ENCODE peak calls at places on chromosomes 12 and 14, in five cellular contexts. One of them, this sample, is unnamed.

GRCh38 chr14:68278568-68279436 is 459.2 kb downstream of the RAD51B start:
- DNase-seq in H1: no peak
- DNase-seq in HepG2: peak
- DNase-seq in GM12878: no peak
- DNase-seq in NT2/D1: no peak
- DNase-seq in this sample: no peak

GRCh38 chr12:29616664-29617409 is 119.4 kb upstream of the OVCH1 start:
- DNase-seq in GM12878: no peak
- DNase-seq in H1: no peak
- DNase-seq in NT2/D1: no peak
- DNase-seq in HepG2: no peak
- DNase-seq in this sample: no peak

GRCh38 chr14:88016768-88017167 is 11.8 kb downstream of the GPR65 start:
- DNase-seq in H1: no peak
- DNase-seq in GM12878: no peak
- DNase-seq in HepG2: no peak
- DNase-seq in NT2/D1: no peak
- DNase-seq in this sample: no peak

GRCh38 chr14:78335531-78335930 is 165.4 kb downstream of the NRXN3 start:
- DNase-seq in GM12878: no peak
- DNase-seq in H1: no peak
- DNase-seq in NT2/D1: no peak
- DNase-seq in HepG2: no peak
- DNase-seq in this sample: no peak

GRCh38 chr12:88805692-88806091 is 225.4 kb upstream of the KITLG start:
- DNase-seq in GM12878: no peak
- DNase-seq in H1: no peak
- DNase-seq in NT2/D1: no peak
- DNase-seq in HepG2: no peak
- DNase-seq in this sample: no peak

GRCh38 chr12:51012570-51013236 is 13.5 kb downstream of the SLC11A2 start:
- DNase-seq in GM12878: no peak
- DNase-seq in H1: no peak
- DNase-seq in NT2/D1: no peak
- DNase-seq in HepG2: no peak
- DNase-seq in this sample: no peak

GRCh38 chr12:65666876-65667275 is 157.4 kb upstream of the HMGA2 start:
- DNase-seq in HepG2: no peak
- DNase-seq in H1: no peak
- DNase-seq in NT2/D1: no peak
- DNase-seq in GM12878: no peak
- DNase-seq in this sample: no peak

GRCh38 chr14:72439707-72440106 is 454.2 kb downstream of the DPF3 start:
- DNase-seq in NT2/D1: no peak
- DNase-seq in HepG2: no peak
- DNase-seq in H1: no peak
- DNase-seq in GM12878: peak
- DNase-seq in this sample: no peak

GRCh38 chr14:59281613-59282012 is 93.1 kb downstream of the DAAM1 start:
- DNase-seq in GM12878: no peak
- DNase-seq in HepG2: no peak
- DNase-seq in H1: no peak
- DNase-seq in NT2/D1: no peak
- DNase-seq in this sample: no peak

GRCh38 chr12:75981773-75982564 is 49.6 kb downstream of the PHLDA1 start:
- DNase-seq in NT2/D1: no peak
- DNase-seq in H1: no peak
- DNase-seq in GM12878: no peak
- DNase-seq in HepG2: no peak
- DNase-seq in this sample: no peak

GRCh38 chr12:110352401-110352800 is 51.1 kb downstream of the ANAPC7 start:
- DNase-seq in GM12878: no peak
- DNase-seq in HepG2: no peak
- DNase-seq in NT2/D1: no peak
- DNase-seq in H1: no peak
- DNase-seq in this sample: no peak

GRCh38 chr12:107843351-107844311 is 69.1 kb downstream of the ASCL4 start:
- DNase-seq in GM12878: no peak
- DNase-seq in H1: peak
- DNase-seq in NT2/D1: no peak
- DNase-seq in HepG2: no peak
- DNase-seq in this sample: no peak

GRCh38 chr12:101891462-101891971 is 14.1 kb downstream of the DRAM1 start:
- DNase-seq in GM12878: peak
- DNase-seq in H1: no peak
- DNase-seq in HepG2: peak
- DNase-seq in NT2/D1: no peak
- DNase-seq in this sample: no peak

GRCh38 chr14:69101331-69101826 is 51.5 kb downstream of the DCAF5 start:
- DNase-seq in NT2/D1: no peak
- DNase-seq in H1: no peak
- DNase-seq in GM12878: no peak
- DNase-seq in HepG2: no peak
- DNase-seq in this sample: peak

GRCh38 chr12:49950310-49951251 is at the start of gene AQP2:
- DNase-seq in HepG2: no peak
- DNase-seq in H1: no peak
- DNase-seq in GM12878: no peak
- DNase-seq in NT2/D1: no peak
- DNase-seq in this sample: no peak

GRCh38 chr12:23221926-23222325 is 597.0 kb downstream of the ETNK1 start:
- DNase-seq in NT2/D1: no peak
- DNase-seq in H1: no peak
- DNase-seq in GM12878: no peak
- DNase-seq in HepG2: no peak
- DNase-seq in this sample: no peak

GRCh38 chr12:69475237-69475984 is 5.2 kb downstream of the FRS2 start:
- DNase-seq in GM12878: no peak
- DNase-seq in HepG2: peak
- DNase-seq in NT2/D1: no peak
- DNase-seq in H1: no peak
- DNase-seq in this sample: no peak

GRCh38 chr12:116130431-116130830 is 147.1 kb downstream of the MED13L start:
- DNase-seq in H1: no peak
- DNase-seq in GM12878: no peak
- DNase-seq in NT2/D1: no peak
- DNase-seq in HepG2: no peak
- DNase-seq in this sample: no peak

DNA sequence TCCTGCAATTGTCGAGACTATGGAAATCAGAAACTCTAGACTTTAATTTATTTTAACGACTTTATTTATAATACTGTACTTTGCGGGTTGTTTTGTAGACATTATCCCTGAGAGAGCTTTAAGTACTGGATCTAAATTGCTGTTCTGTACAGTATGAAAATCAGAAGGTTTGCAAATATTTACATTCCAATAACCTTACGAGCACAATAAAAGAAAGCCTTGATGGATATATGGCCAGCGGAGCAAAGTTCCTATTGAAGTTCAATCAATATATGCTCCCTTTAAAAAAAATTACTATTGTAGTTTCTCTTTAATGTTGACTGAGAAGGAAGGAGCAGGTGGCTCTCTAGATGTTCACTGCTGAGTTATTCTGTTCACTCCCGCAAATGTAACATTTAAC is 235.4 kb downstream of the PLCZ1 start:
- DNase-seq in NT2/D1: no peak
- DNase-seq in H1: no peak
- DNase-seq in GM12878: no peak
- DNase-seq in HepG2: peak
- DNase-seq in this sample: no peak
- TF ChIP-seq SUZ12 in NT2/D1: no peak
- TF ChIP-seq SUZ12 in H1: no peak
- TF ChIP-seq SUZ12 in GM12878: no peak
- TF ChIP-seq SUZ12 in HepG2: no peak
- TF ChIP-seq SUZ12 in this sample: no peak

DNA sequence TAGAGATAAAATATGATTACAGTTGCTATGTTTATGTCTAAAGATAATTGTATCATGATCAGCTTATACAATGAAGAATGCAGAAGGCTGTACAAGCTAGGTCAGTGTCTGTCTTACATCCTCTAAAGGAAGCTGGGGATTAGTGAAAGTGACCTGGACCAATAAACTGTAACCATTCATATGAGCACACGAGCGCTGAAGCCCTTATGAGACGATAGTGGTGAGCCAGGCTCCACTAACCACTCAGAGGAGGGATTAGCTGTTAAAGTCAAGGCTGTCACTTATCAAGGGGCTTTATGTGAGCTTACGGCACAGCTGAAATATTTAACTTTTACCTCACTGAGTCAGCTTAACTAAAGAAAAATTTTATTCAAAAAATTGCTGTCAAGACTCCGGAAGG is 30.3 kb downstream of the NDUFA12 start:
- DNase-seq in NT2/D1: no peak
- DNase-seq in GM12878: no peak
- DNase-seq in HepG2: no peak
- DNase-seq in H1: no peak
- DNase-seq in this sample: no peak
- TF ChIP-seq SUZ12 in NT2/D1: no peak
- TF ChIP-seq SUZ12 in GM12878: no peak
- TF ChIP-seq SUZ12 in HepG2: no peak
- TF ChIP-seq SUZ12 in H1: no peak
- TF ChIP-seq SUZ12 in this sample: no peak

DNA sequence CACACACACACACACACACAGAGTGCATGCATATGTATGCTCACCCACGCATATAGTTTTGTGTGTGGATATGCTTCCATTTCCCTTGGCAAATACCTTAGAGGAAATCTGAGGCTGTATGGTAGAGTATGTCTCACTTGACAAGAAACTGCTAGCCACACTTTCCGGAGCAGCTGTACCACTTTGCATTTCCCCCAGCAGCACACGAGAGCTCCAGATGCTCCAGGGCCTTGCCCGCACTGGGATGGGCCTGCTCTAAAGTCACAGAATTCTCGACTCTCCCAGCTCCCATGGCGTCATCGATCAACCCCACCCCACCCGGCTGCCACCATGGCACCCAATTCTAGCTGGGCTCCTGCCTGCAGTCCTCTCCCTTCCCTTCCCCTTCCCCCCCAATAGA is 21.9 kb downstream of the CLMN start:
- DNase-seq in GM12878: no peak
- DNase-seq in HepG2: no peak
- DNase-seq in H1: no peak
- DNase-seq in NT2/D1: no peak
- DNase-seq in this sample: no peak
- TF ChIP-seq SUZ12 in GM12878: no peak
- TF ChIP-seq SUZ12 in HepG2: no peak
- TF ChIP-seq SUZ12 in H1: no peak
- TF ChIP-seq SUZ12 in NT2/D1: no peak
- TF ChIP-seq SUZ12 in this sample: no peak

GRCh38 chr12:26402648-26403047 is 207.3 kb downstream of the SSPN start:
- DNase-seq in NT2/D1: peak
- DNase-seq in H1: no peak
- DNase-seq in GM12878: no peak
- DNase-seq in HepG2: peak
- DNase-seq in this sample: no peak
- TF ChIP-seq SUZ12 in NT2/D1: no peak
- TF ChIP-seq SUZ12 in H1: no peak
- TF ChIP-seq SUZ12 in GM12878: no peak
- TF ChIP-seq SUZ12 in HepG2: no peak
- TF ChIP-seq SUZ12 in this sample: no peak

GRCh38 chr12:38926501-38926900 is 21.1 kb upstream of the CPNE8 start:
- DNase-seq in H1: no peak
- DNase-seq in GM12878: no peak
- DNase-seq in HepG2: no peak
- DNase-seq in NT2/D1: no peak
- DNase-seq in this sample: no peak

GRCh38 chr12:38915783-38916182 is 10.4 kb upstream of the CPNE8 start:
- DNase-seq in H1: no peak
- DNase-seq in NT2/D1: no peak
- DNase-seq in GM12878: no peak
- DNase-seq in HepG2: no peak
- DNase-seq in this sample: no peak

GRCh38 chr12:38919191-38919590 is 13.8 kb upstream of the CPNE8 start:
- DNase-seq in H1: no peak
- DNase-seq in NT2/D1: no peak
- DNase-seq in GM12878: no peak
- DNase-seq in HepG2: no peak
- DNase-seq in this sample: no peak

DNA sequence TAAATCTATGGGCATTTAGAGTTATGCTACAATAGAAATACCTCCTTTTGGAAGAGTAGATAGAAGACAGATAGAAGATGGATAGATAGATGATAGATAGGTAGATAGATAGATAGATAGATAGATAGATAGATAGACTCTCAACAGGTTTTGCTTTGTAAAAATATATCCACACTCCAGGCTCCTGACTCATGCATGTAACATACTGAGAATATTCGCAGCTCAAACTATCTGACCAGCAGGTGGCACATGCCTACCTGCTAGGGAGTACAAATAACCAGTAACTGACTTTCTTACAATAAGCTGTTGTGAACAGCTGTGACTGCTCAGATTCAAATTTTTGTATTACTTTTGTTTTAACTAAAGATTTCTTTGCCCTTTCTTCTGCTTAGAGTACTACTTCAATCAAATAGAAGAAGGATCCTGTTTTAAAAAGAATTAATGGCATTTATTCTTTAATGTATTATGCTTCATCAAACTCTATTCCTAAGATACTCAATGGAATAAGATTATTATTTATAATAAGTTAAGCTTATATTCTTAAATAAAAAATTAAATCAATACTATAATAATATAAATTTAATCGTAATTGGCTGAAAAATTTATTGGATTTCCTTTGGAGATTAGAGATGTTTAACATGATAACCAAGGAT is 15.8 kb upstream of the CPNE8 start:
- DNase-seq in H1: no peak
- DNase-seq in NT2/D1: peak
- DNase-seq in GM12878: no peak
- DNase-seq in HepG2: peak
- DNase-seq in this sample: peak
- TF ChIP-seq SUZ12 in H1: no peak
- TF ChIP-seq SUZ12 in NT2/D1: no peak
- TF ChIP-seq SUZ12 in GM12878: no peak
- TF ChIP-seq SUZ12 in HepG2: no peak
- TF ChIP-seq SUZ12 in this sample: no peak

DNA sequence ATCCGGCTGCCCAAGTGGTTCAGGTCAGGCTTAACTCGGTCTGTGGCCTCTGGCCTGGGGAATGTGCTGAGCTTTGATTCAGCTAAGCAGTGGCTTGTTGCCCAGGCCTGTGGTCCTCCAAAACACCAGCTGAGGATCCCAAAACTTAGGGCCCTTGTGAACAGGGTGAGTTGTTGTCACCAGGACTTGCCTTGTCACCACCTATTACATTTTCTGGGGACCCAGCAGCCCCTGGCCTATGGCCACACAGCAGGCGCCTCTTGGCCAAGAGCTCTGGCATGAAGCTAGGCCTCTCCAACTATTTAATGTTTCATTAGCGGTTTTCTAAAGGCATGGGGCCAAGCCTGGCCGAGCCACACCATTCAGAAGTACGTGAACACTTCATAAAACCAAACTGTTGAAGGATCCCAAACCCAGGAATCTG is 343.7 kb downstream of the CACNA1C start:
- DNase-seq in H1: no peak
- DNase-seq in GM12878: no peak
- DNase-seq in NT2/D1: no peak
- DNase-seq in HepG2: no peak
- DNase-seq in this sample: no peak
- TF ChIP-seq SUZ12 in H1: no peak
- TF ChIP-seq SUZ12 in GM12878: no peak
- TF ChIP-seq SUZ12 in NT2/D1: no peak
- TF ChIP-seq SUZ12 in HepG2: no peak
- TF ChIP-seq SUZ12 in this sample: no peak

GRCh38 chr12:95582230-95583058 is 31.2 kb upstream of the USP44 start:
- DNase-seq in GM12878: no peak
- DNase-seq in HepG2: peak
- DNase-seq in NT2/D1: peak
- DNase-seq in H1: no peak
- DNase-seq in this sample: peak
- TF ChIP-seq SUZ12 in GM12878: no peak
- TF ChIP-seq SUZ12 in HepG2: no peak
- TF ChIP-seq SUZ12 in NT2/D1: no peak
- TF ChIP-seq SUZ12 in H1: no peak
- TF ChIP-seq SUZ12 in this sample: no peak

GRCh38 chr12:45893240-45893639 is 97.1 kb downstream of the SCAF11 start:
- DNase-seq in GM12878: no peak
- DNase-seq in H1: no peak
- DNase-seq in NT2/D1: peak
- DNase-seq in HepG2: peak
- DNase-seq in this sample: peak
- TF ChIP-seq SUZ12 in GM12878: no peak
- TF ChIP-seq SUZ12 in H1: no peak
- TF ChIP-seq SUZ12 in NT2/D1: no peak
- TF ChIP-seq SUZ12 in HepG2: no peak
- TF ChIP-seq SUZ12 in this sample: no peak